ENCODE peak calls at places on chromosomes 12 and 14, in ten cellular contexts. D is choroid plexus epithelial cell; V is activated CD4-positive, alpha-beta T cell treated with anti-CD3 and anti-CD28 coated beads, Interleukin-2, amount 50 U/mL, for 4 hours; Y is NCI-H510A; G is HS-27A; X is skeletal muscle cell; A is effector memory CD4-positive, alpha-beta T cell; W is HEK293T; M is activated CD8-positive, alpha-beta memory T cell treated with anti-CD3 and anti-CD28 coated beads for 24 hours; P is hepatic stellate cell. I is an unnamed sample.

GRCh38 chr12:104458645-104459555 is 2.2 kb downstream of the CHST11 start:
- DNase-seq in D (peak), V (no peak), Y (no peak), G (no peak), X (peak), A (no peak), W (peak), M (peak), P (peak), I (no peak)

GRCh38 chr12:56222531-56222895 is 791 bp upstream of the RNF41 start:
- DNase-seq in D (no peak), V (no peak), Y (no peak), G (no peak), X (no peak), A (no peak), W (no peak), M (no peak), P (no peak), I (no peak)

GRCh38 chr12:96150442-96150841 is 43.7 kb upstream of the ELK3 start:
- DNase-seq in D (no peak), V (no peak), Y (no peak), G (no peak), X (no peak), A (no peak), W (no peak), M (no peak), P (no peak), I (no peak)

GRCh38 chr12:95205685-95206084 is 11.6 kb downstream of the FGD6 start:
- DNase-seq in D (peak), V (no peak), Y (no peak), G (no peak), X (peak), A (no peak), W (no peak), M (no peak), P (peak), I (no peak)

GRCh38 chr12:101863971-101864370 is 13.4 kb upstream of the DRAM1 start:
- DNase-seq in D (no peak), V (no peak), Y (no peak), G (no peak), X (no peak), A (no peak), W (no peak), M (no peak), P (no peak), I (no peak)

GRCh38 chr14:53872551-53873188 is 84.0 kb downstream of the BMP4 start:
- DNase-seq in D (no peak), V (no peak), Y (no peak), G (no peak), X (no peak), A (no peak), W (no peak), M (no peak), P (no peak), I (no peak)

GRCh38 chr12:80195143-80195726 is 95.9 kb downstream of the OTOGL start:
- DNase-seq in D (peak), V (no peak), Y (peak), G (no peak), X (peak), A (no peak), W (peak), M (no peak), P (peak), I (no peak)

GRCh38 chr14:77043177-77043983 is 14.9 kb upstream of the IRF2BPL start:
- DNase-seq in D (peak), V (peak), Y (no peak), G (no peak), X (peak), A (peak), W (no peak), M (peak), P (peak), I (no peak)

GRCh38 chr12:106088246-106089200 is 50.2 kb downstream of the NUAK1 start:
- DNase-seq in D (no peak), V (no peak), Y (no peak), G (no peak), X (no peak), A (no peak), W (no peak), M (no peak), P (no peak), I (no peak)

GRCh38 chr12:1448321-1448720 is 146.1 kb downstream of the FBXL14 start:
- DNase-seq in D (no peak), V (no peak), Y (no peak), G (no peak), X (no peak), A (no peak), W (no peak), M (no peak), P (no peak), I (no peak)

GRCh38 chr12:6943719-6944380 is at the start of the genes C12orf57 and RNU7-1:
- DNase-seq in D (peak), V (peak), Y (peak), G (no peak), X (peak), A (peak), W (peak), M (peak), P (peak), I (peak)

GRCh38 chr14:26966942-26967341 is 369.1 kb upstream of the NOVA1 start:
- DNase-seq in D (peak), V (no peak), Y (no peak), G (no peak), X (peak), A (no peak), W (no peak), M (no peak), P (no peak), I (no peak)

GRCh38 chr14:68608235-68608962 is 184.5 kb downstream of the ZFP36L1 start:
- DNase-seq in D (no peak), V (no peak), Y (no peak), G (no peak), X (no peak), A (no peak), W (no peak), M (no peak), P (no peak), I (no peak)

GRCh38 chr12:1796515-1797010 is 23.8 kb upstream of the LRTM2 start:
- DNase-seq in D (no peak), V (peak), Y (no peak), G (no peak), X (no peak), A (no peak), W (no peak), M (no peak), P (peak), I (no peak)

GRCh38 chr12:127926004-127926403 is 341.0 kb upstream of the TMEM132C start:
- DNase-seq in D (peak), V (no peak), Y (peak), G (no peak), X (no peak), A (no peak), W (peak), M (no peak), P (peak), I (no peak)

GRCh38 chr12:32535260-32535999 is 136.1 kb downstream of the FGD4 start:
- DNase-seq in D (peak), V (no peak), Y (peak), G (peak), X (no peak), A (no peak), W (peak), M (no peak), P (peak), I (peak)

GRCh38 chr12:57268264-57268663 is 17.3 kb upstream of the STAC3 start:
- DNase-seq in D (no peak), V (no peak), Y (no peak), G (no peak), X (no peak), A (no peak), W (no peak), M (no peak), P (no peak), I (no peak)

GRCh38 chr14:50037837-50038236 is 78.5 kb downstream of the VCPKMT start:
- DNase-seq in D (no peak), V (no peak), Y (no peak), G (no peak), X (no peak), A (no peak), W (no peak), M (no peak), P (peak), I (no peak)

GRCh38 chr14:36221097-36221496 is 44.6 kb upstream of the PTCSC3 start:
- DNase-seq in D (no peak), V (no peak), Y (no peak), G (no peak), X (no peak), A (no peak), W (no peak), M (no peak), P (no peak), I (no peak)

GRCh38 chr14:87084908-87085307 is 908.1 kb downstream of the GALC start:
- DNase-seq in D (no peak), V (no peak), Y (no peak), G (no peak), X (no peak), A (no peak), W (no peak), M (no peak), P (no peak), I (no peak)

GRCh38 chr14:61517861-61518802 is 177.2 kb upstream of the HIF1A start:
- DNase-seq in D (no peak), V (no peak), Y (no peak), G (no peak), X (no peak), A (no peak), W (no peak), M (no peak), P (no peak), I (no peak)